ENCODE peak calls at places on chromosomes 13 and 19, in four cellular contexts. H is tibial artery, U is IMR-90, S is cardiac muscle cell. L is an unnamed sample.

GRCh38 chr13:92429231-92429630 is 797.4 kb upstream of the GPC6 start:
- DNase-seq in H (no peak), U (no peak), S (no peak), L (no peak)

GRCh38 chr19:2334986-2335846 is 6.7 kb downstream of the SPPL2B start:
- DNase-seq in H (no peak), U (no peak), S (no peak), L (no peak)

GRCh38 chr19:1665565-1666047 is 13.2 kb upstream of the TCF3 start:
- DNase-seq in H (no peak), U (no peak), S (peak; percentile 47), L (no peak)

GRCh38 chr19:38862321-38863059 is 12.7 kb upstream of the HNRNPL start:
- DNase-seq in H (peak; percentile 48), U (no peak), S (no peak), L (no peak)

GRCh38 chr19:42459926-42460325 is 17.2 kb upstream of the CXCL17 start:
- DNase-seq in H (no peak), U (no peak), S (no peak), L (no peak)

GRCh38 chr13:48600374-48601364 is 53.1 kb upstream of the CYSLTR2 start:
- DNase-seq in H (no peak), U (peak; percentile 71), S (no peak), L (no peak)

GRCh38 chr13:108609353-108609752 is 20.1 kb upstream of the MYO16 start:
- DNase-seq in H (no peak), U (peak; percentile 49), S (peak; percentile 21), L (no peak)

GRCh38 chr13:24232037-24232436 is 71.5 kb downstream of the SPATA13 start:
- DNase-seq in H (no peak), U (no peak), S (no peak), L (no peak)

GRCh38 chr19:13053761-13054604 is 48.7 kb downstream of the LYL1 start:
- DNase-seq in H (peak; percentile 78), U (peak; percentile 96), S (peak; percentile 86), L (peak; percentile 85)

GRCh38 chr19:15524781-15525180 is 16.5 kb downstream of the CYP4F22 start:
- DNase-seq in H (no peak), U (no peak), S (no peak), L (no peak)

GRCh38 chr19:4829001-4829712 is 2.4 kb downstream of the TICAM1 start:
- DNase-seq in H (no peak), U (no peak), S (no peak), L (no peak)

GRCh38 chr19:9076886-9077285 is 10.0 kb upstream of the OR1M1 start:
- DNase-seq in H (no peak), U (no peak), S (no peak), L (no peak)

GRCh38 chr13:25406377-25406776 is 34.6 kb downstream of the ATP8A2 start:
- DNase-seq in H (no peak), U (no peak), S (no peak), L (no peak)

GRCh38 chr19:37007587-37008220 is 70.5 kb upstream of the ZNF420 start:
- DNase-seq in H (no peak), U (no peak), S (no peak), L (peak; percentile 41)

GRCh38 chr19:38812004-38812840 is 523 bp downstream of the LGALS4 start:
- DNase-seq in H (no peak), U (no peak), S (no peak), L (no peak)

GRCh38 chr13:110559986-110560385 is 1.5 kb downstream of the RAB20 start:
- DNase-seq in H (no peak), U (no peak), S (no peak), L (no peak)

GRCh38 chr13:32527151-32527550 is 11.4 kb downstream of the N4BP2L2 start:
- DNase-seq in H (no peak), U (no peak), S (no peak), L (no peak)

GRCh38 chr13:25798998-25799397 is 252.8 kb downstream of the SHISA2 start:
- DNase-seq in H (no peak), U (no peak), S (no peak), L (no peak)

GRCh38 chr19:45515807-45516401 is 8.6 kb downstream of the VASP start:
- DNase-seq in H (no peak), U (no peak), S (no peak), L (no peak)

GRCh38 chr19:1901940-1902404 is 3.2 kb upstream of the ADAT3 start:
- DNase-seq in H (peak; percentile 75), U (no peak), S (no peak), L (peak; percentile 62)

GRCh38 chr19:44587863-44588752 is 25.3 kb upstream of the IGSF23 start:
- DNase-seq in H (no peak), U (peak; percentile 96), S (no peak), L (no peak)

GRCh38 chr19:56976995-56977906 is 136.7 kb upstream of the PEG3 start:
- DNase-seq in H (no peak), U (no peak), S (no peak), L (no peak)

GRCh38 chr19:49836176-49837008 is 14.6 kb upstream of the PTOV1 start:
- DNase-seq in H (no peak), U (no peak), S (no peak), L (no peak)

DNA sequence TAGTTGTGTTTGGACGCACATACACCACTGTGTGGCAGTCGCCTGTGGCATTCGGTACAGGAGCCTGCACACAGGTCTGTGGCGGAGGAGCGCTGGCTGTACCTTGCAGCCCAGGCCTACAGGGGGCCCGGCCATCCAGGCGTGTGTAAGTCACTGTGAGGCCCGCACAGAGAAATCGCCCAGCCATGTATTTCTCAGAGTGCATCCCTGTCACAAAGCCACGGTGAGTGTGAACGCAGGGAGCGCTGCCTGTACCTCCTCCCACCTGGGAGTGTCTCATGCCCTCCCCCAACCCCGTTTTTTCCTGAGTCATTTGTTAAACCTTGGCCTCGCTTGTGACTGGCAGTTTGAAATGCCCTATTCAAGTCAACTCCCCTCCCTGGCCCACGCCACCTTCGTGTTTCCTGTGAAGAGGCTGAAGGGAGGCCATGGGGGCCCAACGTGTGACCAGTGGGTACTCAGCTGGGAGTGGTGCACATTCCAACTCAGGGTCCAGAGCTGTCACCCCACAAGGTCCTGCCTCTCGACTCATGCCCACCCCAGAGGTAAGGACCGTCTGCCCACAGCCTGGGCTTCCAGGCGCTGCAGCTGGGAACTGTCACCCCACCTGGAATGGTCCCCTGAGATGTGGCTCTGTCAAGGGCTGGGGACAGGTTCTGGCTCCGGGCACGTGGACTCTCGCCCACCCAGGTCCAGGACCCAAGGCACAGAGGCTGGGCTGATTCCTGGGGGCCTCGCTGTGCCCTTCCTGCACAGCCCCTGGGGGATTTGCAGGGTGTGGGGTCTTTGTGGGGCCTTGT is 11.6 kb upstream of the RASA3 start:
- DNase-seq in H (no peak), U (no peak), S (peak; percentile 49), L (no peak)
- H3K4me3 ChIP-seq in H (no peak overlapping the region), U (no peak overlapping the region), S (no peak overlapping the region), L (no peak overlapping the region)

GRCh38 chr13:104769520-104769919 is 1703.3 kb upstream of the SLC10A2 start:
- DNase-seq in H (no peak), U (no peak), S (no peak), L (no peak)

GRCh38 chr13:104779311-104779710 is 1713.1 kb upstream of the SLC10A2 start:
- DNase-seq in H (no peak), U (peak; percentile 64), S (no peak), L (no peak)

GRCh38 chr13:104773775-104774174 is 1707.6 kb upstream of the SLC10A2 start:
- DNase-seq in H (no peak), U (peak; percentile 54), S (peak; percentile 68), L (no peak)
- TF ChIP-seq CTCF in H (peak; percentile 25), U (peak; percentile 63), S (peak; percentile 74), L (no peak)

DNA sequence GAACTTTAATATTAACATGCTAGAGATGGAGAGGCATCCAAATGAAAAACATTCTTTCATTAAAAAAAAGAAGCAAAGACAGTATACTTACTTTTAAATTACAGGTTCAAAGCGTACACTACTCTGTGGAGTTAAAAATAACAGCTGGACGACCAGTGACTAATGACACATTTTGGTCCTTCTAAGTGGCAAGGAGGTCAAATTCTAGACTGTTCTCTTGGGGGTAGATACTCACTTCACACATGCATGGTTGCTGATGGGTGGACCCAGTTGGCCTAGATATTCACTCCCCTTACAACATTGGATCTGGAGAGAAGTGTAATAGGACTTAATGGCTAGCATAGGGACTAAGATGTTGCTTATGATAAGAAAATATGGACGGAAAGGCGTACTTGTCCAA is 302.2 kb downstream of the DNAJC15 start:
- DNase-seq in H (no peak), U (no peak), S (no peak), L (no peak)
- H3K27ac ChIP-seq in H (no peak overlapping the region), U (no peak overlapping the region), S (no peak overlapping the region), L (no peak overlapping the region)

GRCh38 chr13:42028113-42028799 is 20.2 kb upstream of the DGKH start:
- DNase-seq in H (no peak), U (no peak), S (no peak), L (no peak)

GRCh38 chr13:42022796-42023493 is 25.5 kb upstream of the DGKH start:
- DNase-seq in H (no peak), U (no peak), S (no peak), L (no peak)

DNA sequence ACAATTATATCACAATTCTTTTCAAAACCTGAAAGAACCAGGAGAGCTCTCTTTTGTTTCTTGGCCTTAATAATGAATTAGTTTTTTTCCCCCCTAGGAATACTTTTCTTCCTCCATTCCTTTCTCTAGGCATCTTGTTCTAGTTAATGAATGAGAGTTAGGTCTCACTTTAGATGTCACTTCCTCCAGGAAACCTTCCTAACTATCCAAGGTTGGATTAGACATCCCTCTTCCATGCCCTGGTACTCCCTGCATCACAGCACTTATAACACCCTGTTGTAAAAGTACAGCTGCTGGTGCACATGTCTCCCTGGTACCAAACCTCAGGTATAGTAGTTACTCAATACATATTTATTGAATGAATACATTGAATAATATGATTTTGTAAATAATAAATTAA is 21.2 kb upstream of the DGKH start:
- DNase-seq in H (no peak), U (no peak), S (no peak), L (no peak)
- H3K4me3 ChIP-seq in H (no peak overlapping the region), U (no peak overlapping the region), S (no peak overlapping the region), L (no peak overlapping the region)

DNA sequence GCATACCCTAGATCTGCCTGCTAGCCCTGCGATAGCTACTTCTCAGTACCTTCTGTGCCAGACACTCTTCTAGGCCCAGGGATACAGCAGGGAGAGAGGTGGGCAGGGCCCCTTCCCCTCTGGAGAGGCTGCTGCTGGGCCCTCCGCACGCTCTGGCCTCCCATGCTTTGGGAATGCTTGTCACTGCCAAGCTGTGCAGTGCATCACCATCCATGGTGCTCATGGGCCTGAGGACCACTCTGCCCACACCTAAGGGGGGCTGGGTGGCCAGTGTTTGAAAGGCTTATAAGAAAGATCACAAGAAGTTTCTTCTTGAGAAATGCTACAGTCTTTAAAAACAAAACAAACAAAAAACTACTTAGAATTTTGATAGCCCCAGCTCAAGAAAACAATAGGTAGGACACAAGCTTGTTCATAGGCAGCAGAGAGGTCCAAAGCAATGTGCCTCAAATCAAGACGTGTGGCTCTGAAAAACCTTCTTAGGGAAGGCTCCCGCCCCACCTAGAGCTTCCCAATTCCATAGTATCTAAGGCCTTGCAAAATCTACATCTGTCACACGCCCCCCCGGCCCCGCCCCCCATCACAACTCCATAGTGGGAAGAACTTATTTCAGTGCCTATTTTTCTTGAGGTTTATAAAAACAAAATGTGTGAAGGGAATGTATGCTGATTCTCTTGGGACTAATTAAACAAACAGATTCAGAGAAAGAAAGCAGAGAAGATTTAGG is 145.8 kb downstream of the TM9SF2 start:
- DNase-seq in H (no peak), U (no peak), S (no peak), L (no peak)
- TF ChIP-seq CTCF in H (no peak), U (no peak), S (no peak), L (no peak)

GRCh38 chr13:29906432-29907011 is 56.1 kb upstream of the UBL3 start:
- DNase-seq in H (no peak), U (no peak), S (no peak), L (no peak)
- H3K27ac ChIP-seq in H (no peak overlapping the region), U (no peak overlapping the region), S (no peak overlapping the region), L (no peak overlapping the region)

GRCh38 chr19:48558018-48558684 is 6.2 kb downstream of the SULT2B1 start:
- DNase-seq in H (peak; percentile 33), U (peak; percentile 40), S (no peak), L (no peak)
- H3K4me3 ChIP-seq in H (no peak overlapping the region), U (no peak overlapping the region), S (no peak overlapping the region), L (no peak overlapping the region)